ENCODE peak calls at places on chromosomes 16 and 17, in four cellular contexts. One of them, this sample, is unnamed. For H3K27me3 and H4K20me1, the result is how much of the 10 kb centered on the place peaks cover.

GRCh38 chr17:40311575-40311974 is 2.6 kb downstream of the RARA start:
- DNase-seq in GM23248: peak
- DNase-seq in GM12878: no peak
- DNase-seq in K562: no peak
- DNase-seq in this sample: no peak

GRCh38 chr17:71985111-71986039 is 135.4 kb upstream of the SOX9 start:
- DNase-seq in K562: no peak
- DNase-seq in GM12878: no peak
- DNase-seq in GM23248: no peak
- DNase-seq in this sample: no peak

GRCh38 chr16:77692612-77693011 is 29.7 kb upstream of the NUDT7 start:
- DNase-seq in GM12878: no peak
- DNase-seq in GM23248: no peak
- DNase-seq in K562: no peak
- DNase-seq in this sample: no peak

GRCh38 chr17:2697611-2698162 is 13.9 kb downstream of the CLUH start:
- DNase-seq in GM23248: no peak
- DNase-seq in GM12878: no peak
- DNase-seq in K562: peak
- DNase-seq in this sample: no peak

GRCh38 chr17:66429680-66430079 is 127.3 kb downstream of the PRKCA start:
- DNase-seq in GM12878: no peak
- DNase-seq in GM23248: no peak
- DNase-seq in K562: no peak
- DNase-seq in this sample: peak

GRCh38 chr16:85879975-85880831 is 18.8 kb upstream of the IRF8 start:
- DNase-seq in K562: no peak
- DNase-seq in GM12878: no peak
- DNase-seq in GM23248: peak
- DNase-seq in this sample: no peak

GRCh38 chr17:49996495-49997255 is 1.7 kb upstream of the DLX3 start:
- DNase-seq in GM23248: peak
- DNase-seq in K562: peak
- DNase-seq in GM12878: no peak
- DNase-seq in this sample: peak

GRCh38 chr16:86292171-86292775 is 218.1 kb upstream of the FOXF1 start:
- DNase-seq in K562: no peak
- DNase-seq in GM12878: no peak
- DNase-seq in GM23248: no peak
- DNase-seq in this sample: no peak

GRCh38 chr17:15289285-15290185 is 24.4 kb upstream of the PMP22 start:
- DNase-seq in GM12878: no peak
- DNase-seq in GM23248: peak
- DNase-seq in K562: no peak
- DNase-seq in this sample: no peak

GRCh38 chr16:57470683-57471082 is 8.2 kb downstream of the POLR2C start:
- DNase-seq in GM12878: no peak
- DNase-seq in K562: no peak
- DNase-seq in GM23248: no peak
- DNase-seq in this sample: no peak

GRCh38 chr17:78497115-78497540 is 80.1 kb downstream of the DNAH17 start:
- DNase-seq in K562: peak
- DNase-seq in GM12878: no peak
- DNase-seq in GM23248: peak
- DNase-seq in this sample: peak

GRCh38 chr16:67645397-67646121 is 615 bp downstream of the CARMIL2 start:
- DNase-seq in K562: no peak
- DNase-seq in GM23248: no peak
- DNase-seq in GM12878: no peak
- DNase-seq in this sample: no peak

GRCh38 chr17:31052187-31052889 is 42.4 kb upstream of the NF1 start:
- DNase-seq in GM12878: no peak
- DNase-seq in K562: peak
- DNase-seq in GM23248: peak
- DNase-seq in this sample: no peak

GRCh38 chr16:11053916-11054460 is 109.6 kb downstream of the CLEC16A start:
- DNase-seq in GM23248: no peak
- DNase-seq in GM12878: no peak
- DNase-seq in K562: no peak
- DNase-seq in this sample: no peak

GRCh38 chr17:7177210-7177953 is 1.8 kb downstream of the ASGR1 start:
- DNase-seq in K562: peak
- DNase-seq in GM23248: peak
- DNase-seq in GM12878: no peak
- DNase-seq in this sample: peak

GRCh38 chr17:77445908-77446535 is 305.3 kb downstream of the SEC14L1 start:
- DNase-seq in GM12878: no peak
- DNase-seq in K562: peak
- DNase-seq in GM23248: no peak
- DNase-seq in this sample: peak

GRCh38 chr17:81870155-81870977 is 771 bp downstream of the ARHGDIA start:
- DNase-seq in GM12878: no peak
- DNase-seq in K562: peak
- DNase-seq in GM23248: peak
- DNase-seq in this sample: peak

GRCh38 chr16:1458336-1458976 is 14.1 kb upstream of the CCDC154 start:
- DNase-seq in GM23248: peak
- DNase-seq in GM12878: no peak
- DNase-seq in K562: no peak
- DNase-seq in this sample: no peak

GRCh38 chr17:2232244-2232638 is 71.3 kb downstream of the SMG6 start:
- DNase-seq in GM12878: no peak
- DNase-seq in K562: no peak
- DNase-seq in GM23248: peak
- DNase-seq in this sample: no peak

GRCh38 chr16:29816694-29817441 is 916 bp downstream of the PAGR1 start:
- DNase-seq in GM23248: peak
- DNase-seq in K562: peak
- DNase-seq in GM12878: no peak
- DNase-seq in this sample: peak

GRCh38 chr17:18368948-18369347 is 5.6 kb upstream of the SHMT1 start:
- DNase-seq in GM23248: no peak
- DNase-seq in GM12878: no peak
- DNase-seq in K562: no peak
- DNase-seq in this sample: no peak

GRCh38 chr17:77498056-77498785 is 357.5 kb downstream of the SEC14L1 start:
- DNase-seq in GM12878: no peak
- DNase-seq in GM23248: no peak
- DNase-seq in K562: no peak
- DNase-seq in this sample: no peak

GRCh38 chr17:82678265-82678891 is 20.1 kb downstream of the RAB40B start:
- DNase-seq in K562: no peak
- DNase-seq in GM23248: no peak
- DNase-seq in GM12878: no peak
- DNase-seq in this sample: no peak

GRCh38 chr17:61669522-61669921 is 78.5 kb upstream of the NACA2 start:
- DNase-seq in K562: no peak
- DNase-seq in GM23248: no peak
- DNase-seq in GM12878: no peak
- DNase-seq in this sample: no peak

GRCh38 chr16:1206326-1206725 is 18.7 kb downstream of the TPSG1 start:
- DNase-seq in GM23248: no peak
- DNase-seq in GM12878: no peak
- DNase-seq in K562: no peak
- DNase-seq in this sample: no peak

GRCh38 chr17:57343717-57344116 is 87.4 kb downstream of the MSI2 start:
- DNase-seq in K562: no peak
- DNase-seq in GM23248: no peak
- DNase-seq in GM12878: no peak
- DNase-seq in this sample: no peak

GRCh38 chr17:43530303-43531081 is 15.6 kb downstream of the ETV4 start:
- DNase-seq in GM12878: no peak
- DNase-seq in GM23248: peak
- DNase-seq in K562: peak
- DNase-seq in this sample: no peak

GRCh38 chr17:19520641-19521040 is 13.0 kb upstream of the SLC47A1 start:
- DNase-seq in GM12878: no peak
- DNase-seq in K562: no peak
- DNase-seq in GM23248: no peak
- DNase-seq in this sample: no peak

GRCh38 chr16:2026461-2027023 is at the start of gene NHERF2:
- DNase-seq in GM23248: peak
- DNase-seq in K562: peak
- DNase-seq in GM12878: no peak
- DNase-seq in this sample: peak

GRCh38 chr16:6957676-6958075 is 375.0 kb upstream of the RBFOX1 start:
- DNase-seq in K562: no peak
- DNase-seq in GM12878: no peak
- DNase-seq in GM23248: no peak
- DNase-seq in this sample: no peak

GRCh38 chr16:87692756-87693155 is 73.0 kb downstream of the KLHDC4 start:
- DNase-seq in GM23248: no peak
- DNase-seq in GM12878: no peak
- DNase-seq in K562: no peak
- DNase-seq in this sample: no peak

GRCh38 chr16:28294201-28294600 is 1.9 kb downstream of the SBK1 start:
- DNase-seq in GM12878: no peak
- DNase-seq in K562: no peak
- DNase-seq in GM23248: no peak
- DNase-seq in this sample: no peak
- H3K27me3 ChIP-seq in GM12878: under half
- H3K27me3 ChIP-seq in K562: under half
- H3K27me3 ChIP-seq in GM23248: under half
- H3K27me3 ChIP-seq in this sample: under half

DNA sequence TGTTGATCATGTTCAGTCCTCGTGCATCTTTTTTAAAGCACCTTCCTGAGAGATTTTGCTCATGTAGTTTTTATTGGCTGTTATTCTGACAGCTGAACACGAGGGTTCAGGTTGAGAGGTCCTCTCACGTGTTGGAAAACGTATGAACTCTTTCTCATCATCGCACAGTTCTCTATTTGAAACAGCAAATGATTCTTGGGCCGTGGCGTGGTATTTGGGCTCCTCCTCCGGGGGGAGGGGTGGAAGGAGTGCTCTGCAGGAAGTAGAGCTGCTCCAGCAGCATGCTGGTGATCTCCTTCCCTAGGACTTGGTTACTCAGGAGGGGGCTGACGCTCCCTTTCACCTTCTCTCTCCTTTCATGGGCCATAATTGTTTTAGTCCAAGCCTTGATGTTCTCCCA is 70.4 kb downstream of the KSR1 start:
- DNase-seq in GM12878: no peak
- DNase-seq in GM23248: peak
- DNase-seq in K562: peak
- DNase-seq in this sample: no peak
- H4K20me1 ChIP-seq in GM12878: under half
- H4K20me1 ChIP-seq in GM23248: under half
- H4K20me1 ChIP-seq in K562: under half
- H4K20me1 ChIP-seq in this sample: under half

DNA sequence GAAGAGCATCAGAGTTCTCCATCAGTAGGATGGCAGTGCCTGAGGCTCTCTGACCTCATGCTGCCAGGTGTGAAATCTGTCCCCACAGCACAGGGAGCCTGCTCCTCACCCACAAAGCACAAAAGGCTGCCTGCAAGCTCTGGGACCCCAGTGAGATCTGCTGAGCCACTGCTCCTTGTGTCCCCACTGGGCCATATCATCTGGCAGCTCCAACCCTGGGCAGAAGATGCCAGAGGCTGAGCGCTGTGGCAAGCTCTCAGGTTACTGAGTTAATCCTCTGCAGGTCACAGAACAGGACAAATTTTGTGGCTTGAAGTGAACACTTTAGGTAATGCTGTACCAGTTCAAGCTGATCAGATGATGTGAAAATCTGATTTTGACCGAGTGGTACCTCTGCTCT is 26.7 kb upstream of the ERN1 start:
- DNase-seq in GM12878: no peak
- DNase-seq in K562: no peak
- DNase-seq in GM23248: no peak
- DNase-seq in this sample: no peak
- H3K9ac ChIP-seq in GM12878: no peak
- H3K9ac ChIP-seq in K562: no peak
- H3K9ac ChIP-seq in GM23248: no peak
- H3K9ac ChIP-seq in this sample: no peak

GRCh38 chr16:4512473-4512872 is 26.1 kb downstream of the CDIP1 start:
- DNase-seq in GM23248: no peak
- DNase-seq in K562: no peak
- DNase-seq in GM12878: no peak
- DNase-seq in this sample: no peak

GRCh38 chr16:4511441-4512082 is 27.0 kb downstream of the CDIP1 start:
- DNase-seq in GM12878: no peak
- DNase-seq in GM23248: peak
- DNase-seq in K562: peak
- DNase-seq in this sample: peak

GRCh38 chr16:4514606-4515005 is 24.0 kb downstream of the CDIP1 start:
- DNase-seq in GM12878: no peak
- DNase-seq in GM23248: no peak
- DNase-seq in K562: no peak
- DNase-seq in this sample: peak

GRCh38 chr16:4513881-4514280 is 24.7 kb downstream of the CDIP1 start:
- DNase-seq in GM23248: no peak
- DNase-seq in GM12878: no peak
- DNase-seq in K562: no peak
- DNase-seq in this sample: no peak

DNA sequence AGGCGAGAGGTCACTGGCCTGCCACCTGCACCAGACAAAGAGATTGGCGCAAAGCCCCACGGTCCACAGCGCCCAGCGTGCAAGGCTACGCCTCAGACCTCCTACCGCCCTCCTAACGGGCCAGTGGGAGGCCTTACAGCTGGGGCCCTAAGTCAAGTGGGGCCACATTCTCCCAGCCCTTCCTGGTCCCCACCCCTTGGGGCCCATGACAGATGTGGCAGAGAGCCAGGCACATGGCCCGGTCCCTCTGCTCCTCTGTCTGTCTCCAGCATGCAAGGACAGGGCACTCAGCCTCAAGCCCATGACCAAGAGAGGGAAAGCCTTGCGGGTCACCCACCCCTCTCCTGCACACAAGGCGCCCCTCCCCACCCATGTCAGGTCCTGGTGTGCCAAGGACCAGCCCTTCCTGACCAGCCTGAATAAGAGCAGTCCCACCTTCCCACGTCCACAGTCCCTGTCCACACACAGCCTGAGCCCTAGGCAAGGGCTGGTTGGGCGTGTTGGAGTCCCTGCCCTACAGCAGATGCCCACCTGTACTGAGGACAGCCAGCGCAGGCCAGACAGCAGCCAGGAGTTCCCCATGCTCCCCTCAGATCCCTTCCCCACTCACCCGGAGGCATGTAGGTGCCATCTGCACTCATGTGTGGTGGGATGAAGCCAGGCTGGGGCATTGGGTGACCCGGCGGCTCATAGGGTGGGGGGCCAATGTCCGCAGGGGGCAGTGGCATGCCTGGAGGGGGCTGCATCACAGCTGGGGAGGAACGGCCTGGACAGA is 25.3 kb downstream of the CDIP1 start:
- DNase-seq in K562: no peak
- DNase-seq in GM23248: no peak
- DNase-seq in GM12878: no peak
- DNase-seq in this sample: no peak
- H3K27me3 ChIP-seq in K562: under half
- H3K27me3 ChIP-seq in GM23248: under half
- H3K27me3 ChIP-seq in GM12878: under half
- H3K27me3 ChIP-seq in this sample: under half

This sample was measured in MM.1S.